ENCODE peak calls at places on chromosomes 5 and 9, in nine cellular contexts. L, T, R, A, Y, D, I, F and P are unnamed samples.

GRCh38 chr9:74960548-74960947 is 7.8 kb upstream of the C9orf40 start:
- DNase-seq in L (no peak), T (no peak), R (peak), A (no peak), Y (no peak), D (no peak), I (no peak), F (peak), P (peak)

GRCh38 chr5:131538177-131538593 is 96.8 kb downstream of the RAPGEF6 start:
- DNase-seq in L (no peak), T (no peak), R (peak), A (no peak), Y (no peak), D (no peak), I (no peak), F (peak), P (peak)

GRCh38 chr5:173093597-173093996 is 37.4 kb downstream of the CREBRF start:
- DNase-seq in L (no peak), T (no peak), R (no peak), A (no peak), Y (no peak), D (no peak), I (no peak), F (no peak), P (no peak)

GRCh38 chr9:121242955-121243346 is 25.0 kb upstream of the GSN start:
- DNase-seq in L (no peak), T (no peak), R (no peak), A (no peak), Y (no peak), D (no peak), I (no peak), F (no peak), P (no peak)

GRCh38 chr9:72977670-72978069 is 24.8 kb upstream of the ALDH1A1 start:
- DNase-seq in L (peak), T (no peak), R (no peak), A (no peak), Y (no peak), D (no peak), I (no peak), F (peak), P (no peak)

GRCh38 chr5:59496524-59497134 is 396.9 kb downstream of the PDE4D start:
- DNase-seq in L (peak), T (no peak), R (peak), A (no peak), Y (peak), D (no peak), I (no peak), F (no peak), P (peak)

GRCh38 chr5:65041296-65042158 is 272.8 kb downstream of the CWC27 start:
- DNase-seq in L (no peak), T (no peak), R (no peak), A (no peak), Y (peak), D (no peak), I (no peak), F (no peak), P (peak)

GRCh38 chr9:87701931-87702421 is 23.9 kb upstream of the CTSL start:
- DNase-seq in L (peak), T (peak), R (no peak), A (no peak), Y (no peak), D (no peak), I (no peak), F (peak), P (peak)

GRCh38 chr9:131006601-131007000 is 2.4 kb upstream of the LAMC3 start:
- DNase-seq in L (no peak), T (no peak), R (no peak), A (no peak), Y (no peak), D (no peak), I (no peak), F (no peak), P (no peak)

GRCh38 chr5:132962429-132962928 is 955 bp downstream of the AFF4 start:
- DNase-seq in L (peak), T (peak), R (peak), A (no peak), Y (peak), D (peak), I (no peak), F (peak), P (peak)

GRCh38 chr5:131794596-131794995 is 2.2 kb downstream of the FNIP1 start:
- DNase-seq in L (no peak), T (no peak), R (no peak), A (no peak), Y (peak), D (no peak), I (peak), F (no peak), P (no peak)

GRCh38 chr5:143527808-143528207 is 124.3 kb upstream of the NR3C1 start:
- DNase-seq in L (no peak), T (peak), R (no peak), A (no peak), Y (no peak), D (no peak), I (no peak), F (peak), P (peak)

GRCh38 chr9:132507670-132508469 is 74.5 kb upstream of the BARHL1 start:
- DNase-seq in L (peak), T (peak), R (peak), A (peak), Y (peak), D (peak), I (peak), F (peak), P (peak)

GRCh38 chr5:169099801-169100734 is 200.9 kb downstream of the SLIT3 start:
- DNase-seq in L (no peak), T (no peak), R (no peak), A (no peak), Y (no peak), D (no peak), I (no peak), F (no peak), P (no peak)

GRCh38 chr9:73079326-73079725 is 72.3 kb upstream of the ANXA1 start:
- DNase-seq in L (no peak), T (no peak), R (no peak), A (no peak), Y (no peak), D (no peak), I (no peak), F (peak), P (no peak)

GRCh38 chr5:172144291-172144815 is 43.7 kb downstream of the STK10 start:
- DNase-seq in L (peak), T (no peak), R (peak), A (peak), Y (no peak), D (no peak), I (no peak), F (no peak), P (peak)

GRCh38 chr9:96394832-96395496 is 11.5 kb upstream of the SLC35D2 start:
- DNase-seq in L (no peak), T (no peak), R (no peak), A (no peak), Y (no peak), D (no peak), I (no peak), F (no peak), P (no peak)

GRCh38 chr9:125861405-125862063 is 114.4 kb downstream of the PBX3 start:
- DNase-seq in L (no peak), T (no peak), R (no peak), A (no peak), Y (no peak), D (no peak), I (no peak), F (no peak), P (no peak)

GRCh38 chr5:1414311-1415058 is 30.8 kb downstream of the SLC6A3 start:
- DNase-seq in L (no peak), T (no peak), R (no peak), A (no peak), Y (peak), D (no peak), I (peak), F (no peak), P (no peak)

GRCh38 chr9:103397868-103398600 is 402.9 kb downstream of the CYLC2 start:
- DNase-seq in L (peak), T (peak), R (peak), A (peak), Y (peak), D (peak), I (no peak), F (peak), P (peak)

GRCh38 chr5:134289509-134290113 is 63.7 kb upstream of the PPP2CA start:
- DNase-seq in L (peak), T (peak), R (peak), A (peak), Y (peak), D (peak), I (peak), F (peak), P (peak)

GRCh38 chr9:134533850-134534585 is 107.6 kb upstream of the COL5A1 start:
- DNase-seq in L (no peak), T (no peak), R (no peak), A (peak), Y (no peak), D (no peak), I (no peak), F (no peak), P (peak)

GRCh38 chr9:76458903-76459690 is at the start of gene GCNT1:
- DNase-seq in L (peak), T (peak), R (peak), A (peak), Y (peak), D (peak), I (peak), F (peak), P (peak)

GRCh38 chr5:75367401-75367800 is 30.4 kb downstream of the HMGCR start:
- DNase-seq in L (no peak), T (no peak), R (peak), A (no peak), Y (no peak), D (no peak), I (no peak), F (peak), P (peak)

GRCh38 chr9:3200331-3200774 is 325.4 kb downstream of the RFX3 start:
- DNase-seq in L (no peak), T (no peak), R (peak), A (no peak), Y (no peak), D (no peak), I (no peak), F (peak), P (peak)